ENCODE peak calls at places on chromosomes 3 and 15, in four cellular contexts. I is Calu3, L is spleen, Z is pons. S is an unnamed sample.

GRCh38 chr3:111967071-111967470 is 11.8 kb upstream of the ABHD10 start:
- DNase-seq in I (no peak), L (no peak), Z (no peak), S (no peak)

GRCh38 chr3:171491412-171491811 is 31.2 kb upstream of the TNIK start:
- DNase-seq in I (no peak), L (no peak), Z (no peak), S (no peak)

GRCh38 chr3:9955067-9955502 is 2.9 kb upstream of the PRRT3 start:
- DNase-seq in I (no peak), L (no peak), Z (no peak), S (no peak)

GRCh38 chr15:71756574-71757352 is 53.6 kb upstream of the NR2E3 start:
- DNase-seq in I (no peak), L (no peak), Z (no peak), S (no peak)

GRCh38 chr3:159776779-159777178 is 211.9 kb upstream of the IL12A start:
- DNase-seq in I (no peak), L (no peak), Z (peak; percentile 51), S (no peak)

GRCh38 chr3:74067296-74067695 is 442.6 kb upstream of the PDZRN3 start:
- DNase-seq in I (no peak), L (no peak), Z (peak; percentile 32), S (no peak)

GRCh38 chr15:63277044-63277892 is at the start of gene APH1B:
- DNase-seq in I (peak; percentile 77), L (peak; percentile 96), Z (peak; percentile 55), S (peak; percentile 63)

GRCh38 chr3:135458539-135458938 is 507.0 kb upstream of the PPP2R3A start:
- DNase-seq in I (no peak), L (no peak), Z (no peak), S (no peak)

GRCh38 chr3:112560330-112560729 is 1.4 kb downstream of the ATG3 start:
- DNase-seq in I (no peak), L (no peak), Z (no peak), S (no peak)

GRCh38 chr15:38190501-38190900 is 62.1 kb upstream of the SPRED1 start:
- DNase-seq in I (no peak), L (no peak), Z (no peak), S (no peak)

GRCh38 chr3:52086939-52087675 is 30.7 kb upstream of the DUSP7 start:
- DNase-seq in I (no peak), L (peak; percentile 58), Z (no peak), S (no peak)